ENCODE peak calls at places on chromosome 7, in seven cellular contexts. C is AG04450, Y is endothelial cell of umbilical vein, V is HepG2, B is colonic mucosa, F is Caco-2, H is A549. R is an unnamed sample.

GRCh38 chr7:122300607-122301079 is 3.9 kb downstream of the FEZF1 start:
- DNase-seq in C (no peak), Y (no peak), V (no peak), B (no peak), F (no peak), H (no peak), R (no peak)

GRCh38 chr7:39321909-39322498 is 244.2 kb upstream of the YAE1 start:
- DNase-seq in C (no peak), Y (no peak), V (no peak), B (no peak), F (no peak), H (no peak), R (no peak)

GRCh38 chr7:17991866-17992648 is 35.6 kb downstream of the PRPS1L1 start:
- DNase-seq in C (no peak), Y (no peak), V (no peak), B (peak), F (peak), H (no peak), R (no peak)

GRCh38 chr7:128673571-128673970 is 1.5 kb downstream of the GARIN1A start:
- DNase-seq in C (no peak), Y (no peak), V (no peak), B (no peak), F (no peak), H (no peak), R (no peak)

GRCh38 chr7:142790565-142790964 is 19.8 kb downstream of the PRSS2 start:
- DNase-seq in C (no peak), Y (no peak), V (no peak), B (no peak), F (no peak), H (no peak), R (no peak)

GRCh38 chr7:157751351-157751750 is 414.5 kb downstream of the DNAJB6 start:
- DNase-seq in C (no peak), Y (no peak), V (no peak), B (no peak), F (no peak), H (no peak), R (no peak)

GRCh38 chr7:143003393-143004051 is 23.4 kb downstream of the OR9A2 start:
- DNase-seq in C (peak), Y (peak), V (peak), B (no peak), F (peak), H (peak), R (peak)

GRCh38 chr7:105131890-105132289 is 117.9 kb downstream of the KMT2E start:
- DNase-seq in C (no peak), Y (no peak), V (no peak), B (no peak), F (no peak), H (no peak), R (no peak)

GRCh38 chr7:27351786-27352185 is 109.2 kb downstream of the EVX1 start:
- DNase-seq in C (no peak), Y (no peak), V (no peak), B (no peak), F (no peak), H (no peak), R (no peak)

GRCh38 chr7:17990761-17991160 is 36.9 kb downstream of the PRPS1L1 start:
- DNase-seq in C (no peak), Y (no peak), V (no peak), B (no peak), F (no peak), H (no peak), R (no peak)

GRCh38 chr7:9761224-9761623 is 1212.4 kb upstream of the PHF14 start:
- DNase-seq in C (no peak), Y (no peak), V (no peak), B (no peak), F (no peak), H (no peak), R (no peak)

GRCh38 chr7:159063046-159063840 is 81.4 kb downstream of the VIPR2 start:
- DNase-seq in C (no peak), Y (no peak), V (no peak), B (no peak), F (no peak), H (no peak), R (no peak)

GRCh38 chr7:353746-354325 is 63.9 kb downstream of the FOXL3 start:
- DNase-seq in C (no peak), Y (peak), V (no peak), B (no peak), F (no peak), H (no peak), R (no peak)

GRCh38 chr7:18541189-18541870 is 45.8 kb downstream of the HDAC9 start:
- DNase-seq in C (no peak), Y (peak), V (no peak), B (no peak), F (no peak), H (no peak), R (peak)

GRCh38 chr7:41696323-41696916 is 6.5 kb downstream of the INHBA start:
- DNase-seq in C (peak), Y (peak), V (peak), B (peak), F (peak), H (peak), R (no peak)

GRCh38 chr7:142915315-142915714 is 18.2 kb downstream of the TRPV5 start:
- DNase-seq in C (no peak), Y (no peak), V (no peak), B (no peak), F (no peak), H (no peak), R (no peak)

GRCh38 chr7:144738708-144739314 is 97.0 kb downstream of the TPK1 start:
- DNase-seq in C (no peak), Y (peak), V (peak), B (no peak), F (peak), H (peak), R (no peak)

GRCh38 chr7:47405286-47405904 is 176.5 kb downstream of the TNS3 start:
- DNase-seq in C (no peak), Y (no peak), V (no peak), B (no peak), F (no peak), H (no peak), R (no peak)
- H3K4me3 ChIP-seq in C (no peak), Y (no peak), V (no peak), B (no peak), F (no peak), H (no peak), R (no peak)

DNA sequence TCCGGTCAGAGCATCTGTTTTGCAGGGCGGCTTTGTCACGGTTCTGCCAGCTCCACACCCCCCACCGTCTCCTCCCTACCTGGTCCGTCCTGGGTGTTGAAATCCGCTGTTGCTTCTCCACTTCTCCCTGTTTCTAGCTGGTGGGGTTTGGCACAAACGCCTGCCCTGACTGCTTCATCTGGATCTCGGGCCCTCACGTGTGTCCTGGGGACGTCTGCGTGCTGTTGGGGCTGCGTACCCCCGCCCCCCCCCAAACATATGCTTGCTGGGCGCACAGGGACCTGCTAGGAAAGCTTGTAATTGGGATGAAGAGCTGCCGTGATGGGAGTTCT is 11.3 kb downstream of the AMZ1 start:
- DNase-seq in C (no peak), Y (no peak), V (no peak), B (no peak), F (no peak), H (no peak), R (no peak)
- H3K4me3 ChIP-seq in C (no peak), Y (no peak), V (no peak), B (no peak), F (no peak), H (no peak), R (no peak)

DNA sequence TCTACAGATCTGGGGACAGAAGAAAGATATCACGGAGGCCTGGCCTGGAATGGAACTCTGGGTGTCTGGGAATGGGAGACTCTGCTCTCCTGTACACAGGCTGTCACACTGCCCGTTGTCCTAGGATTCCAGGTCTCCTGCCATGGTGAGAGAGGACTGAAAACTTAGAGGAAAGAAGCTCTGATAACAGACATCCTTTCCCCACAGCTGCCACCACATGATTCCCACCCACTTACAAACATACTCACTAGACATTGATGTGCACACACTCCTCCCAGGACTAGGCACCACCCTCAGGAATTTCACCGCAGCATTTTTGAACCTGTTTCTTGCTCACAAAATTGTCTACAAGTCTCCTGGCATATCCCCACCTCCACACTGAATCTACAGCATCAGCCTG is 5.7 kb downstream of the ZNF92 start:
- DNase-seq in C (no peak), Y (no peak), V (peak), B (no peak), F (no peak), H (no peak), R (no peak)
- H3K4me3 ChIP-seq in C (no peak), Y (no peak), V (no peak), B (no peak), F (no peak), H (no peak), R (no peak)

DNA sequence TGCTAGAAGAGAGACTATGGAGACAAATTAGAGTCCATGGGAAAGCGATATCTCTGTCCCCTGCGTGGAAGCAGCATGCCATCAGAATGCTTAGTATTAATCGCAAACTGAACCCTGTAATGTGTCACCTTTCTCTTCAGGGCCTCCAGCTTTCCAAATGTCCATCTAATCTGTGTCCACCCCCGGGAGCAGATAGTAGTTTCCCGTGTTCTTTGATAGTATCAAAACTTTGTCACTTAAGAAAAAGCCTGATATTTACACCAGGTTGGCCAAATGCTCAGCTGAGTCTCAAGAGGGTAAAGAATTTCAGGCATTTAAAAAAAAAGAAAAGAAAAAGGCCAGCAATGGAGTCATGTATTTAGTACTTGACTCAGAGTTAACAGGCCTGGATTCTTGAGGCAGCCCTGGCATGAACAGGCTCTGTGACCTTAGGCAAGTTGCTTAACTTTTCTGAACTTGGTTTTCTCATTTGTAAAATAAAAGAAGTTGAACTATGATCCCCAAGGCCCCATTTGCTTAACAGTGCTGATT is 10.4 kb upstream of the GSAP start:
- DNase-seq in C (no peak), Y (no peak), V (no peak), B (no peak), F (no peak), H (no peak), R (no peak)
- H3K4me3 ChIP-seq in C (peak), Y (no peak), V (no peak), B (no peak), F (no peak), H (peak), R (no peak)

GRCh38 chr7:79823246-79823951 is 311.2 kb upstream of the GNAI1 start:
- DNase-seq in C (peak), Y (no peak), V (no peak), B (no peak), F (no peak), H (no peak), R (peak)

GRCh38 chr7:79822620-79823240 is 311.9 kb upstream of the GNAI1 start:
- DNase-seq in C (no peak), Y (no peak), V (no peak), B (no peak), F (no peak), H (no peak), R (no peak)

DNA sequence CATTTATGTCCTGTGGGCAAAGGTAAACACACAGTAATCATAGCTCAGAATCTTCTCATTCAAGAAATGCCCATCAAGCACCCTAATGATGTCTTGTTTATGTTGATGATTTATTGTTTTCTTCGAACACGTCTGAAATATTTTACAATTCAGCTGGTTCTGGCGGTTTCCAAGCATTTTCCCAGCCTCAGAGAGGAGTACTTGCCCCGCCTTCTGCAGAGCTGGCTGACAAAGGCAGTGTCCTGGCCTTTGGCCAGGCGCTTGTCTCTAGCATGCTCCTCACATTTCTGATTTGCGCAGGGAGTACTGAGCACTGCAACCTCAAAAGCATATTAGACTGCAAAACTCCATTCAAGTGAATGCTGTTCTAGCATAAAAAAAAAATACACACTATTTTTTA is 314.2 kb upstream of the GNAI1 start:
- DNase-seq in C (peak), Y (peak), V (no peak), B (peak), F (peak), H (no peak), R (no peak)
- H3K4me3 ChIP-seq in C (no peak), Y (no peak), V (no peak), B (no peak), F (no peak), H (no peak), R (no peak)

GRCh38 chr7:100466830-100467605 is 3.0 kb upstream of the SPACDR start:
- DNase-seq in C (no peak), Y (no peak), V (no peak), B (no peak), F (no peak), H (no peak), R (no peak)
- H3K4me3 ChIP-seq in C (no peak), Y (no peak), V (no peak), B (no peak), F (no peak), H (no peak), R (no peak)

GRCh38 chr7:77202544-77202976 is 2.9 kb upstream of the FGL2 start:
- DNase-seq in C (no peak), Y (no peak), V (no peak), B (no peak), F (no peak), H (no peak), R (no peak)
- H3K4me3 ChIP-seq in C (no peak), Y (no peak), V (no peak), B (no peak), F (no peak), H (no peak), R (no peak)

DNA sequence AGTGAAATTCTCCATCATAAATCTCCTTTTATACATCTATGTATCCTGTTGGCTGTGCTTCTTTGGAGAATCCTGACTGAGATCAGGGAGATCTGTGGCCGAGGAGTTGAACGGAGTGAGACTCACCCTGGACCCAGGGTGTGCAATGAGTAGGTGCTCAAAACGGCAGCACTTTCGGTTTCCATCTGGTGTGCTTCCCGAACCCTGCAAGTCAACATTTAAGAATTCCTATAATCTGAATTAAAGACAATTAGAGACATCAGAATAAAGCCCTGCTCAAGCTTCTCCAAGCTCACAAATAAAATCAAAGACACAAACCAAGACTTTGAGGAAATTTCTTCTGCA is 29.9 kb downstream of the GNA12 start:
- DNase-seq in C (no peak), Y (no peak), V (no peak), B (no peak), F (no peak), H (no peak), R (no peak)
- H3K4me3 ChIP-seq in C (no peak), Y (no peak), V (no peak), B (no peak), F (no peak), H (no peak), R (no peak)

GRCh38 chr7:81641873-81642272 is 128.0 kb downstream of the HGF start:
- DNase-seq in C (no peak), Y (no peak), V (no peak), B (no peak), F (no peak), H (no peak), R (no peak)

GRCh38 chr7:81632418-81632817 is 137.4 kb downstream of the HGF start:
- DNase-seq in C (no peak), Y (no peak), V (no peak), B (no peak), F (no peak), H (no peak), R (no peak)

GRCh38 chr7:81638216-81638615 is 131.6 kb downstream of the HGF start:
- DNase-seq in C (no peak), Y (peak), V (peak), B (no peak), F (peak), H (peak), R (peak)

GRCh38 chr7:81637527-81637926 is 132.3 kb downstream of the HGF start:
- DNase-seq in C (no peak), Y (no peak), V (no peak), B (no peak), F (no peak), H (peak), R (no peak)
- H3K4me3 ChIP-seq in C (no peak), Y (no peak), V (no peak), B (no peak), F (no peak), H (no peak), R (no peak)

GRCh38 chr7:30471205-30471604 is 7.4 kb downstream of the NOD1 start:
- DNase-seq in C (no peak), Y (no peak), V (no peak), B (no peak), F (no peak), H (no peak), R (no peak)

GRCh38 chr7:30468791-30469190 is 9.8 kb downstream of the NOD1 start:
- DNase-seq in C (no peak), Y (no peak), V (no peak), B (no peak), F (no peak), H (no peak), R (peak)

GRCh38 chr7:30469303-30469702 is 9.3 kb downstream of the NOD1 start:
- DNase-seq in C (peak), Y (peak), V (peak), B (peak), F (peak), H (peak), R (peak)

GRCh38 chr7:30470783-30471182 is 7.8 kb downstream of the NOD1 start:
- DNase-seq in C (no peak), Y (peak), V (no peak), B (peak), F (no peak), H (peak), R (peak)

GRCh38 chr7:30470163-30470770 is 8.3 kb downstream of the NOD1 start:
- DNase-seq in C (no peak), Y (peak), V (no peak), B (no peak), F (no peak), H (peak), R (no peak)
- H3K4me3 ChIP-seq in C (no peak), Y (no peak), V (no peak), B (no peak), F (no peak), H (no peak), R (no peak)